ENCODE peak calls at places on chromosomes 6 and 20, in six cellular contexts. One of them, this sample, is unnamed.
A peak's percentile ranks its signal among the peaks of the same experiment; 100 is the strongest.

GRCh38 chr6:22497299-22497698 is 72.1 kb upstream of the HDGFL1 start:
- DNase-seq in AG09309: no peak
- DNase-seq in cardiac muscle cell: no peak
- DNase-seq in CD4-positive, alpha-beta T cell: no peak
- DNase-seq in endothelial cell: no peak
- DNase-seq in psoas muscle: no peak
- DNase-seq in this sample: no peak

GRCh38 chr6:147003186-147003585 is 201.0 kb upstream of the STXBP5 start:
- DNase-seq in psoas muscle: no peak
- DNase-seq in CD4-positive, alpha-beta T cell: no peak
- DNase-seq in endothelial cell: no peak
- DNase-seq in cardiac muscle cell: no peak
- DNase-seq in AG09309: no peak
- DNase-seq in this sample: no peak

GRCh38 chr6:81842254-81842653 is 89.8 kb upstream of the TENT5A start:
- DNase-seq in endothelial cell: no peak
- DNase-seq in psoas muscle: no peak
- DNase-seq in cardiac muscle cell: no peak
- DNase-seq in CD4-positive, alpha-beta T cell: no peak
- DNase-seq in AG09309: no peak
- DNase-seq in this sample: no peak

GRCh38 chr20:49276201-49276894 is 1.5 kb downstream of the ZNFX1 start:
- DNase-seq in AG09309: no peak
- DNase-seq in endothelial cell: no peak
- DNase-seq in psoas muscle: no peak
- DNase-seq in CD4-positive, alpha-beta T cell: peak; percentile 17
- DNase-seq in cardiac muscle cell: no peak
- DNase-seq in this sample: no peak

GRCh38 chr6:12112540-12113189 is 100.6 kb downstream of the HIVEP1 start:
- DNase-seq in AG09309: no peak
- DNase-seq in cardiac muscle cell: no peak
- DNase-seq in CD4-positive, alpha-beta T cell: no peak
- DNase-seq in psoas muscle: no peak
- DNase-seq in endothelial cell: no peak
- DNase-seq in this sample: no peak

GRCh38 chr6:161215876-161216615 is 57.8 kb downstream of the AGPAT4 start:
- DNase-seq in psoas muscle: no peak
- DNase-seq in cardiac muscle cell: no peak
- DNase-seq in endothelial cell: no peak
- DNase-seq in CD4-positive, alpha-beta T cell: no peak
- DNase-seq in AG09309: no peak
- DNase-seq in this sample: no peak

GRCh38 chr6:74074609-74075008 is 378.6 kb downstream of the CD109 start:
- DNase-seq in AG09309: no peak
- DNase-seq in psoas muscle: no peak
- DNase-seq in endothelial cell: no peak
- DNase-seq in cardiac muscle cell: no peak
- DNase-seq in CD4-positive, alpha-beta T cell: no peak
- DNase-seq in this sample: no peak

GRCh38 chr20:62220666-62221568 is 839 bp upstream of the HRH3 start:
- DNase-seq in psoas muscle: no peak
- DNase-seq in CD4-positive, alpha-beta T cell: no peak
- DNase-seq in cardiac muscle cell: no peak
- DNase-seq in AG09309: no peak
- DNase-seq in endothelial cell: no peak
- DNase-seq in this sample: no peak

GRCh38 chr6:109073344-109074235 is 21.1 kb downstream of the SESN1 start:
- DNase-seq in endothelial cell: peak; percentile 37
- DNase-seq in AG09309: peak; percentile 41
- DNase-seq in CD4-positive, alpha-beta T cell: peak; percentile 43
- DNase-seq in cardiac muscle cell: peak; percentile 77
- DNase-seq in psoas muscle: no peak
- DNase-seq in this sample: no peak

GRCh38 chr6:123777554-123777953 is 26.1 kb upstream of the NKAIN2 start:
- DNase-seq in endothelial cell: no peak
- DNase-seq in CD4-positive, alpha-beta T cell: no peak
- DNase-seq in cardiac muscle cell: no peak
- DNase-seq in AG09309: no peak
- DNase-seq in psoas muscle: no peak
- DNase-seq in this sample: no peak

GRCh38 chr6:34383171-34383631 is 9.3 kb downstream of the NUDT3 start:
- DNase-seq in AG09309: no peak
- DNase-seq in psoas muscle: no peak
- DNase-seq in CD4-positive, alpha-beta T cell: no peak
- DNase-seq in endothelial cell: no peak
- DNase-seq in cardiac muscle cell: no peak
- DNase-seq in this sample: no peak

GRCh38 chr6:155040946-155041345 is 45.8 kb downstream of the TIAM2 start:
- DNase-seq in cardiac muscle cell: no peak
- DNase-seq in CD4-positive, alpha-beta T cell: no peak
- DNase-seq in psoas muscle: no peak
- DNase-seq in endothelial cell: no peak
- DNase-seq in AG09309: no peak
- DNase-seq in this sample: no peak

GRCh38 chr6:85421963-85422362 is 27.9 kb upstream of the NT5E start:
- DNase-seq in CD4-positive, alpha-beta T cell: no peak
- DNase-seq in psoas muscle: no peak
- DNase-seq in AG09309: peak; percentile 63
- DNase-seq in endothelial cell: no peak
- DNase-seq in cardiac muscle cell: no peak
- DNase-seq in this sample: no peak

GRCh38 chr20:52318601-52319000 is 127.0 kb upstream of the ZFP64 start:
- DNase-seq in CD4-positive, alpha-beta T cell: no peak
- DNase-seq in cardiac muscle cell: no peak
- DNase-seq in endothelial cell: no peak
- DNase-seq in AG09309: no peak
- DNase-seq in psoas muscle: no peak
- DNase-seq in this sample: no peak

GRCh38 chr20:58111340-58112016 is 117.0 kb downstream of the ANKRD60 start:
- DNase-seq in CD4-positive, alpha-beta T cell: no peak
- DNase-seq in endothelial cell: no peak
- DNase-seq in cardiac muscle cell: no peak
- DNase-seq in AG09309: no peak
- DNase-seq in psoas muscle: no peak
- DNase-seq in this sample: peak; percentile 11

GRCh38 chr20:57473246-57474042 is 51.5 kb downstream of the CTCFL start:
- DNase-seq in CD4-positive, alpha-beta T cell: no peak
- DNase-seq in endothelial cell: no peak
- DNase-seq in cardiac muscle cell: no peak
- DNase-seq in AG09309: no peak
- DNase-seq in psoas muscle: no peak
- DNase-seq in this sample: peak; percentile 47

GRCh38 chr6:158110986-158111385 is 57.1 kb downstream of the SERAC1 start:
- DNase-seq in endothelial cell: no peak
- DNase-seq in AG09309: no peak
- DNase-seq in psoas muscle: no peak
- DNase-seq in CD4-positive, alpha-beta T cell: no peak
- DNase-seq in cardiac muscle cell: no peak
- DNase-seq in this sample: no peak

GRCh38 chr6:68572525-68572924 is 62.6 kb upstream of the ADGRB3 start:
- DNase-seq in psoas muscle: no peak
- DNase-seq in CD4-positive, alpha-beta T cell: no peak
- DNase-seq in AG09309: no peak
- DNase-seq in cardiac muscle cell: peak; percentile 23
- DNase-seq in endothelial cell: peak; percentile 34
- DNase-seq in this sample: no peak

GRCh38 chr6:115091461-115091860 is 748.6 kb upstream of the HS3ST5 start:
- DNase-seq in endothelial cell: no peak
- DNase-seq in psoas muscle: no peak
- DNase-seq in AG09309: no peak
- DNase-seq in CD4-positive, alpha-beta T cell: no peak
- DNase-seq in cardiac muscle cell: no peak
- DNase-seq in this sample: no peak

GRCh38 chr20:37072293-37073196 is 23.3 kb downstream of the RBL1 start:
- DNase-seq in cardiac muscle cell: no peak
- DNase-seq in endothelial cell: no peak
- DNase-seq in AG09309: no peak
- DNase-seq in CD4-positive, alpha-beta T cell: no peak
- DNase-seq in psoas muscle: no peak
- DNase-seq in this sample: no peak

GRCh38 chr6:106398621-106399020 is 38.1 kb downstream of the CRYBG1 start:
- DNase-seq in AG09309: no peak
- DNase-seq in CD4-positive, alpha-beta T cell: no peak
- DNase-seq in psoas muscle: no peak
- DNase-seq in cardiac muscle cell: no peak
- DNase-seq in endothelial cell: no peak
- DNase-seq in this sample: no peak

GRCh38 chr20:48502758-48503157 is 325.0 kb downstream of the PREX1 start:
- DNase-seq in AG09309: no peak
- DNase-seq in cardiac muscle cell: no peak
- DNase-seq in psoas muscle: no peak
- DNase-seq in CD4-positive, alpha-beta T cell: no peak
- DNase-seq in endothelial cell: no peak
- DNase-seq in this sample: no peak

GRCh38 chr20:62473717-62474584 is 1.8 kb downstream of the GATA5 start:
- DNase-seq in CD4-positive, alpha-beta T cell: no peak
- DNase-seq in endothelial cell: no peak
- DNase-seq in AG09309: no peak
- DNase-seq in psoas muscle: no peak
- DNase-seq in cardiac muscle cell: peak; percentile 93
- DNase-seq in this sample: no peak

GRCh38 chr20:31738729-31739549 is at the start of gene TPX2:
- DNase-seq in cardiac muscle cell: peak; percentile 98
- DNase-seq in AG09309: peak; percentile 86
- DNase-seq in psoas muscle: peak; percentile 96
- DNase-seq in CD4-positive, alpha-beta T cell: peak; percentile 71
- DNase-seq in endothelial cell: peak; percentile 92
- DNase-seq in this sample: peak; percentile 94
- TF ChIP-seq CTCF in cardiac muscle cell: peak; percentile 20
- TF ChIP-seq CTCF in AG09309: peak; percentile 21
- TF ChIP-seq CTCF in psoas muscle: no peak
- TF ChIP-seq CTCF in CD4-positive, alpha-beta T cell: no peak
- TF ChIP-seq CTCF in endothelial cell: no peak
- TF ChIP-seq CTCF in this sample: no peak

GRCh38 chr6:91198588-91199255 is 611.9 kb upstream of the MAP3K7 start:
- DNase-seq in psoas muscle: no peak
- DNase-seq in endothelial cell: no peak
- DNase-seq in AG09309: no peak
- DNase-seq in CD4-positive, alpha-beta T cell: no peak
- DNase-seq in cardiac muscle cell: no peak
- DNase-seq in this sample: no peak
- TF ChIP-seq CTCF in psoas muscle: no peak
- TF ChIP-seq CTCF in endothelial cell: no peak
- TF ChIP-seq CTCF in AG09309: no peak
- TF ChIP-seq CTCF in CD4-positive, alpha-beta T cell: no peak
- TF ChIP-seq CTCF in cardiac muscle cell: no peak
- TF ChIP-seq CTCF in this sample: no peak

GRCh38 chr20:60993647-60994046 is 258.4 kb upstream of the CDH4 start:
- DNase-seq in cardiac muscle cell: peak; percentile 15
- DNase-seq in endothelial cell: peak; percentile 10
- DNase-seq in AG09309: no peak
- DNase-seq in psoas muscle: no peak
- DNase-seq in CD4-positive, alpha-beta T cell: no peak
- DNase-seq in this sample: no peak
- TF ChIP-seq CTCF in cardiac muscle cell: no peak
- TF ChIP-seq CTCF in endothelial cell: peak; percentile 26
- TF ChIP-seq CTCF in AG09309: no peak
- TF ChIP-seq CTCF in psoas muscle: no peak
- TF ChIP-seq CTCF in CD4-positive, alpha-beta T cell: no peak
- TF ChIP-seq CTCF in this sample: no peak

GRCh38 chr6:112284603-112285002 is 30.2 kb upstream of the LAMA4 start:
- DNase-seq in endothelial cell: no peak
- DNase-seq in CD4-positive, alpha-beta T cell: no peak
- DNase-seq in psoas muscle: no peak
- DNase-seq in cardiac muscle cell: no peak
- DNase-seq in AG09309: no peak
- DNase-seq in this sample: no peak

GRCh38 chr6:112283621-112284020 is 29.3 kb upstream of the LAMA4 start:
- DNase-seq in psoas muscle: no peak
- DNase-seq in endothelial cell: no peak
- DNase-seq in AG09309: no peak
- DNase-seq in CD4-positive, alpha-beta T cell: no peak
- DNase-seq in cardiac muscle cell: no peak
- DNase-seq in this sample: no peak

GRCh38 chr6:112279044-112279916 is 24.9 kb upstream of the LAMA4 start:
- DNase-seq in CD4-positive, alpha-beta T cell: no peak
- DNase-seq in AG09309: no peak
- DNase-seq in cardiac muscle cell: no peak
- DNase-seq in psoas muscle: no peak
- DNase-seq in endothelial cell: no peak
- DNase-seq in this sample: no peak

GRCh38 chr6:112286010-112286409 is 31.6 kb upstream of the LAMA4 start:
- DNase-seq in cardiac muscle cell: no peak
- DNase-seq in psoas muscle: no peak
- DNase-seq in CD4-positive, alpha-beta T cell: no peak
- DNase-seq in endothelial cell: no peak
- DNase-seq in AG09309: no peak
- DNase-seq in this sample: no peak

DNA sequence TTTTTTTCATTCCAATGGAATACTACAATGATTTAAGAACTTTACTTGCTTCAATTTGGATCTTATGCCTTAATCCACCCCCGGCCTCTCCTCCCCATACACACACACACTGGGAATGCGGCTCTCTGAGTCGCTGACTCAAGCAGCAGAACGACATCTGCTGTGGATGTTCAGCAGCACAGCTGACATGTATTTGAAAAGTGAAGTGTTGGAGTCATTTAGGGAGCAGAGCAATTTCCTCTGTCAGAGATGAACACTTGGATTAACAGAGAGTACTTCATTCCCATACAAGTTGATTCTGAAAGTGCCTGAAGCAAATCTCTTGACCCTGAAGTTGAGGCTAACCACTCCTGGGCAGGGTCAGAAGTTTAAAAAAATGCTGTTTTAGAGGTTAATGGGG is 27.9 kb upstream of the LAMA4 start:
- DNase-seq in psoas muscle: peak; percentile 55
- DNase-seq in cardiac muscle cell: peak; percentile 91
- DNase-seq in CD4-positive, alpha-beta T cell: no peak
- DNase-seq in endothelial cell: no peak
- DNase-seq in AG09309: peak; percentile 79
- DNase-seq in this sample: peak; percentile 43
- TF ChIP-seq CTCF in psoas muscle: peak; percentile 25
- TF ChIP-seq CTCF in cardiac muscle cell: peak; percentile 47
- TF ChIP-seq CTCF in CD4-positive, alpha-beta T cell: no peak
- TF ChIP-seq CTCF in endothelial cell: no peak
- TF ChIP-seq CTCF in AG09309: peak; percentile 62
- TF ChIP-seq CTCF in this sample: no peak

DNA sequence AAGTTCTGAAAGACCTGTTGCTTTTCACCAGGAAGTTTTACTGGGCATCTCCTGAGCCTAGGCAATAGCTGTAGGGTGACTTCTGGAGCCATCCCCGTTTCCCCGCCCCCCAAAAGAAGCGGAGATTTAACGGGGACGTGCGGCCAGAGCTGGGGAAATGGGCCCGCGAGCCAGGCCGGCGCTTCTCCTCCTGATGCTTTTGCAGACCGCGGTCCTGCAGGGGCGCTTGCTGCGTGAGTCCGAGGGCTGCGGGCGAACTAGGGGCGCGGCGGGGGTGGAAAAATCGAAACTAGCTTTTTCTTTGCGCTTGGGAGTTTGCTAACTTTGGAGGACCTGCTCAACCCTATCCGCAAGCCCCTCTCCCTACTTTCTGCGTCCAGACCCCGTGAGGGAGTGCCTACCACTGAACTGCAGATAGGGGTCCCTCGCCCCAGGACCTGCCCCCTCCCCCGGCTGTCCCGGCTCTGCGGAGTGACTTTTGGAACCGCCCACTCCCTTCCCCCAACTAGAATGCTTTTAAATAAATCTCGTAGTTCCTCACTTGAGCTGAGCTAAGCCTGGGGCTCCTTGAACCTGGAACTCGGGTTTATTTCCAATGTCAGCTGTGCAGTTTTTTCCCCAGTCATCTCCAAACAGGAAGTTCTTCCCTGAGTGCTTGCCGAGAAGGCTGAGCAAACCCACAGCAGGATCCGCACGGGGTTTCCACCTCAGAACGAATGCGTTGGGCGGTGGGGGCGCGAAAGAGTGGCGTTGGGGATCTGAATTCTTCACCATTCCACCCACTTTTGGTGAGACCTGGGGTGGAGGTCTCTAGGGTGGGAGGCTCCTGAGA is at the start of gene HFE:
- DNase-seq in psoas muscle: peak; percentile 64
- DNase-seq in cardiac muscle cell: peak; percentile 25
- DNase-seq in endothelial cell: peak; percentile 38
- DNase-seq in CD4-positive, alpha-beta T cell: no peak
- DNase-seq in AG09309: no peak
- DNase-seq in this sample: peak; percentile 52
- TF ChIP-seq CTCF in psoas muscle: no peak
- TF ChIP-seq CTCF in cardiac muscle cell: peak; percentile 20
- TF ChIP-seq CTCF in endothelial cell: no peak
- TF ChIP-seq CTCF in CD4-positive, alpha-beta T cell: no peak
- TF ChIP-seq CTCF in AG09309: peak; percentile 10
- TF ChIP-seq CTCF in this sample: no peak

This sample was measured in lung.